ENCODE peak calls at places on chromosomes 16 and 17, in five cellular contexts. U is ovary, H is cardiac muscle cell, F is SK-N-SH, W is GM23248. T is an unnamed sample.

GRCh38 chr17:79675413-79675725 is 55.4 kb upstream of the ENPP7 start:
- DNase-seq in F (no peak), U (no peak), W (no peak), H (no peak), T (no peak)

GRCh38 chr16:68486671-68487495 is 38.6 kb upstream of the SMPD3 start:
- DNase-seq in H (no peak), U (no peak), W (no peak), F (no peak), T (peak; percentile 43)

GRCh38 chr16:72739577-72739976 is 308.4 kb downstream of the ZFHX3 start:
- DNase-seq in H (no peak), F (no peak), U (no peak), W (peak; percentile 35), T (no peak)

GRCh38 chr17:64455993-64456885 is 7.3 kb downstream of the MILR1 start:
- DNase-seq in H (no peak), F (no peak), U (no peak), W (no peak), T (no peak)

GRCh38 chr17:74126179-74126900 is 77.1 kb upstream of the RPL38 start:
- DNase-seq in H (no peak), F (no peak), U (no peak), W (no peak), T (no peak)

GRCh38 chr17:58278661-58279015 is 2.1 kb downstream of the MPO start:
- DNase-seq in W (peak; percentile 51), U (no peak), F (peak; percentile 58), H (no peak), T (peak; percentile 23)

GRCh38 chr16:80023865-80024264 is 423.3 kb upstream of the MAF start:
- DNase-seq in F (no peak), W (peak; percentile 43), U (no peak), H (no peak), T (peak; percentile 26)

GRCh38 chr17:40803617-40804082 is 3.9 kb upstream of the KRT28 start:
- DNase-seq in U (peak; percentile 60), W (peak; percentile 90), H (peak; percentile 73), F (peak; percentile 86), T (peak; percentile 73)

GRCh38 chr16:1613240-1613639 is 1.1 kb downstream of the CRAMP1 start:
- DNase-seq in F (no peak), W (peak; percentile 51), U (no peak), H (no peak), T (peak; percentile 15)

GRCh38 chr16:56460101-56460500 is 8.7 kb downstream of the OGFOD1 start:
- DNase-seq in U (no peak), F (no peak), W (no peak), H (no peak), T (no peak)
- H3K36me3 ChIP-seq in U (peaks cover 4% of the 10 kb centered on the region), F (peaks cover 83% of the 10 kb centered on the region), W (peaks cover 66% of the 10 kb centered on the region), H (peaks cover 35% of the 10 kb centered on the region), T (peaks cover 90% of the 10 kb centered on the region)

GRCh38 chr16:87337247-87337646 is 20.1 kb upstream of the C16orf95 start:
- DNase-seq in W (no peak), H (no peak), U (no peak), F (peak; percentile 82), T (no peak)

GRCh38 chr16:87342504-87342903 is 25.3 kb upstream of the C16orf95 start:
- DNase-seq in U (no peak), H (no peak), W (no peak), F (no peak), T (no peak)

GRCh38 chr16:87339086-87339723 is 22.0 kb upstream of the C16orf95 start:
- DNase-seq in W (no peak), U (no peak), H (no peak), F (no peak), T (no peak)

GRCh38 chr16:87338155-87338765 is 21.1 kb upstream of the C16orf95 start:
- DNase-seq in U (no peak), W (no peak), H (no peak), F (no peak), T (no peak)

DNA sequence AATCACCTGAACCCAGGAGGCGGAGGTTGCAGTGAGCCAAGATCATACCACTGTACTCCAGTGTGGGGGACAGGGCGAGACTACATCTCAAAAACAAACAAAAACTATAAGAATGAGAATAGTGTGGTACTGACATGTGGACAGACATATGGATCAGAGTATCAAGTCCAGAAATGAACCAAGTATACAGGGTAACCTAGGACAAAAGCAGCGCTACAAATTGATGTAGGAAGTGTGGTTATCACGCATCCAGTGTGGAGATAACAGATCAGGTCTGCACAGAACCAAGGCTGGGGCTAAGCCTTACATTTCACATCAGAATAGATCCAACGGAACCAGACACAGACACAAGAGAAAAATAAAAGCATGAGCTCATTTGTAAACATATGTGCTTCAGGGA is 23.0 kb upstream of the C16orf95 start:
- DNase-seq in U (no peak), H (no peak), F (no peak), W (no peak), T (no peak)
- H3K36me3 ChIP-seq in U (no peaks in the 10 kb centered on the region), H (peaks cover 10% of the 10 kb centered on the region), F (peaks cover 26% of the 10 kb centered on the region), W (peaks cover 7% of the 10 kb centered on the region), T (no peaks in the 10 kb centered on the region)

GRCh38 chr17:49036270-49036626 is 39.1 kb downstream of the IGF2BP1 start:
- DNase-seq in W (no peak), U (no peak), F (no peak), H (no peak), T (no peak)

GRCh38 chr17:49038544-49038943 is 41.4 kb downstream of the IGF2BP1 start:
- DNase-seq in F (no peak), U (no peak), W (no peak), H (no peak), T (no peak)

GRCh38 chr17:49041527-49041926 is 44.3 kb downstream of the IGF2BP1 start:
- DNase-seq in H (no peak), W (no peak), U (no peak), F (no peak), T (no peak)

GRCh38 chr17:49035470-49036269 is 38.5 kb downstream of the IGF2BP1 start:
- DNase-seq in H (peak; percentile 66), F (peak; percentile 84), W (peak; percentile 75), U (no peak), T (peak; percentile 83)

GRCh38 chr17:49038138-49038537 is 41.0 kb downstream of the IGF2BP1 start:
- DNase-seq in F (no peak), U (no peak), W (no peak), H (no peak), T (no peak)
- H3K36me3 ChIP-seq in F (no peaks in the 10 kb centered on the region), U (no peaks in the 10 kb centered on the region), W (no peaks in the 10 kb centered on the region), H (peaks cover 75% of the 10 kb centered on the region), T (no peaks in the 10 kb centered on the region)

GRCh38 chr17:5929721-5930120 is 140.5 kb upstream of the WSCD1 start:
- DNase-seq in W (no peak), H (no peak), F (no peak), U (no peak), T (no peak)

GRCh38 chr17:5931611-5932010 is 138.6 kb upstream of the WSCD1 start:
- DNase-seq in F (no peak), U (no peak), H (no peak), W (no peak), T (peak; percentile 84)

GRCh38 chr17:5933430-5933829 is 136.7 kb upstream of the WSCD1 start:
- DNase-seq in H (no peak), W (no peak), F (no peak), U (no peak), T (no peak)
- H3K36me3 ChIP-seq in H (no peaks in the 10 kb centered on the region), W (no peaks in the 10 kb centered on the region), F (no peaks in the 10 kb centered on the region), U (no peaks in the 10 kb centered on the region), T (no peaks in the 10 kb centered on the region)

GRCh38 chr16:50861451-50861850 is 119.6 kb downstream of the CYLD start:
- DNase-seq in U (no peak), F (no peak), W (no peak), H (no peak), T (no peak)

GRCh38 chr16:50861926-50862325 is 120.0 kb downstream of the CYLD start:
- DNase-seq in F (no peak), U (no peak), W (peak; percentile 68), H (peak; percentile 81), T (no peak)

GRCh38 chr16:50864386-50864785 is 122.5 kb downstream of the CYLD start:
- DNase-seq in U (no peak), H (no peak), W (no peak), F (no peak), T (no peak)

GRCh38 chr16:50862818-50863672 is 121.2 kb downstream of the CYLD start:
- DNase-seq in H (no peak), W (no peak), F (peak; percentile 45), U (no peak), T (no peak)

DNA sequence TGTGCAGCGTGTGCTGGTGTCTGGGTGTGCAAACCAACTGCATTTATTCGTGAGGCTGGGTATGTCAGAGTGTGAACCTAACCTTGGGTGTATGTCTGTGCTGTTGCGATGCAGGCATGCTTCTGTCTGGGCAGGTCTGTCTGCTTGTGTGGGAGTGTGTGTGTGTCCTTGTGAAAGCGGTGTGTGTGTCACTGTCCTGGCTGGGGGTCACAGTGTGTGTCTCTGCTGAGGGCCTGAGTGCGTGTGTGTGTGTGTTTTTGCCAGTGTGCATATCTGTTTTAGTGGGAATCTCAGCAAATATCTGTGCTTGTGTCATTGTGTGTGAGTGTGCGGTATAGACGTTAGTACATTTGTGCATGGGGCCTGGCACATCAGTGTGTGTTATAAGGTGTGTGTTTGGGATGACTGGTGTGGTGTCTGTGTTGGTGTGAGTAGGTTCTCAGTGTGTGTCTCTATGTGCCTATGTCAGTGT is 121.8 kb downstream of the CYLD start:
- DNase-seq in F (no peak), H (no peak), U (no peak), W (no peak), T (no peak)
- H3K36me3 ChIP-seq in F (no peaks in the 10 kb centered on the region), H (no peaks in the 10 kb centered on the region), U (no peaks in the 10 kb centered on the region), W (no peaks in the 10 kb centered on the region), T (no peaks in the 10 kb centered on the region)

GRCh38 chr16:56838622-56839337 is 26.2 kb upstream of the SLC12A3 start:
- DNase-seq in F (no peak), W (no peak), U (no peak), H (no peak), T (no peak)

GRCh38 chr16:56833243-56833970 is 31.6 kb upstream of the SLC12A3 start:
- DNase-seq in F (no peak), U (no peak), W (no peak), H (no peak), T (no peak)

GRCh38 chr16:56836410-56836834 is 28.6 kb upstream of the SLC12A3 start:
- DNase-seq in H (peak; percentile 27), F (no peak), U (no peak), W (no peak), T (no peak)

GRCh38 chr16:56832768-56833167 is 32.2 kb upstream of the SLC12A3 start:
- DNase-seq in U (no peak), H (no peak), F (no peak), W (no peak), T (no peak)

GRCh38 chr16:56835330-56835729 is 29.7 kb upstream of the SLC12A3 start:
- DNase-seq in H (no peak), U (no peak), W (no peak), F (no peak), T (no peak)
- H3K36me3 ChIP-seq in H (peaks cover 25% of the 10 kb centered on the region), U (no peaks in the 10 kb centered on the region), W (peaks cover 21% of the 10 kb centered on the region), F (peaks cover 57% of the 10 kb centered on the region), T (peaks cover 96% of the 10 kb centered on the region)